ENCODE peak calls at places on chromosomes 6 and 20, in ten cellular contexts. One of them, this sample, is unnamed.

GRCh38 chr6:3026811-3027626 is 27.3 kb downstream of the NQO2 start:
- DNase-seq in stimulated activated naive CD8-positive, alpha-beta T cell treated with anti-CD3 and anti-CD28 coated beads, Interleukin-15, Interleukin-2, amounts not matched to agents 100 U/mL and 50 U/mL, for 24 hours: peak
- DNase-seq in neural crest cell: no peak
- DNase-seq in kidney: no peak
- DNase-seq in lower lobe of right lung: no peak
- DNase-seq in NCI-H524: no peak
- DNase-seq in coronary artery: no peak
- DNase-seq in central memory CD4-positive, alpha-beta T cell: peak
- DNase-seq in KBM-7: peak
- DNase-seq in GM03348: peak
- DNase-seq in this sample: no peak

GRCh38 chr6:33781105-33781975 is 7.6 kb downstream of the LEMD2 start:
- DNase-seq in stimulated activated naive CD8-positive, alpha-beta T cell treated with anti-CD3 and anti-CD28 coated beads, Interleukin-15, Interleukin-2, amounts not matched to agents 100 U/mL and 50 U/mL, for 24 hours: no peak
- DNase-seq in neural crest cell: no peak
- DNase-seq in kidney: no peak
- DNase-seq in lower lobe of right lung: no peak
- DNase-seq in NCI-H524: no peak
- DNase-seq in coronary artery: no peak
- DNase-seq in central memory CD4-positive, alpha-beta T cell: no peak
- DNase-seq in KBM-7: no peak
- DNase-seq in GM03348: peak
- DNase-seq in this sample: no peak

GRCh38 chr6:140572129-140572528 is 1197.7 kb upstream of the CITED2 start:
- DNase-seq in stimulated activated naive CD8-positive, alpha-beta T cell treated with anti-CD3 and anti-CD28 coated beads, Interleukin-15, Interleukin-2, amounts not matched to agents 100 U/mL and 50 U/mL, for 24 hours: no peak
- DNase-seq in neural crest cell: no peak
- DNase-seq in kidney: no peak
- DNase-seq in lower lobe of right lung: no peak
- DNase-seq in NCI-H524: no peak
- DNase-seq in coronary artery: no peak
- DNase-seq in central memory CD4-positive, alpha-beta T cell: no peak
- DNase-seq in KBM-7: peak
- DNase-seq in GM03348: peak
- DNase-seq in this sample: no peak

GRCh38 chr6:41895300-41896233 is at the start of gene USP49:
- DNase-seq in stimulated activated naive CD8-positive, alpha-beta T cell treated with anti-CD3 and anti-CD28 coated beads, Interleukin-15, Interleukin-2, amounts not matched to agents 100 U/mL and 50 U/mL, for 24 hours: peak
- DNase-seq in neural crest cell: peak
- DNase-seq in kidney: peak
- DNase-seq in lower lobe of right lung: peak
- DNase-seq in NCI-H524: peak
- DNase-seq in coronary artery: peak
- DNase-seq in central memory CD4-positive, alpha-beta T cell: peak
- DNase-seq in KBM-7: peak
- DNase-seq in GM03348: peak
- DNase-seq in this sample: peak

GRCh38 chr6:43575772-43576551 is at the start of the genes POLH and XPO5:
- DNase-seq in stimulated activated naive CD8-positive, alpha-beta T cell treated with anti-CD3 and anti-CD28 coated beads, Interleukin-15, Interleukin-2, amounts not matched to agents 100 U/mL and 50 U/mL, for 24 hours: peak
- DNase-seq in neural crest cell: peak
- DNase-seq in kidney: peak
- DNase-seq in lower lobe of right lung: peak
- DNase-seq in NCI-H524: peak
- DNase-seq in coronary artery: peak
- DNase-seq in central memory CD4-positive, alpha-beta T cell: peak
- DNase-seq in KBM-7: peak
- DNase-seq in GM03348: peak
- DNase-seq in this sample: peak

GRCh38 chr6:1856381-1856780 is 246.7 kb downstream of the FOXC1 start:
- DNase-seq in stimulated activated naive CD8-positive, alpha-beta T cell treated with anti-CD3 and anti-CD28 coated beads, Interleukin-15, Interleukin-2, amounts not matched to agents 100 U/mL and 50 U/mL, for 24 hours: no peak
- DNase-seq in neural crest cell: no peak
- DNase-seq in kidney: peak
- DNase-seq in lower lobe of right lung: no peak
- DNase-seq in NCI-H524: peak
- DNase-seq in coronary artery: no peak
- DNase-seq in central memory CD4-positive, alpha-beta T cell: no peak
- DNase-seq in KBM-7: no peak
- DNase-seq in GM03348: no peak
- DNase-seq in this sample: no peak

GRCh38 chr20:62367483-62368302 is 581 bp upstream of the LAMA5 start:
- DNase-seq in stimulated activated naive CD8-positive, alpha-beta T cell treated with anti-CD3 and anti-CD28 coated beads, Interleukin-15, Interleukin-2, amounts not matched to agents 100 U/mL and 50 U/mL, for 24 hours: peak
- DNase-seq in neural crest cell: no peak
- DNase-seq in kidney: peak
- DNase-seq in lower lobe of right lung: no peak
- DNase-seq in NCI-H524: peak
- DNase-seq in coronary artery: no peak
- DNase-seq in central memory CD4-positive, alpha-beta T cell: no peak
- DNase-seq in KBM-7: no peak
- DNase-seq in GM03348: no peak
- DNase-seq in this sample: peak

GRCh38 chr6:141925001-141925400 is 207.7 kb upstream of the GJE1 start:
- DNase-seq in stimulated activated naive CD8-positive, alpha-beta T cell treated with anti-CD3 and anti-CD28 coated beads, Interleukin-15, Interleukin-2, amounts not matched to agents 100 U/mL and 50 U/mL, for 24 hours: no peak
- DNase-seq in neural crest cell: no peak
- DNase-seq in kidney: no peak
- DNase-seq in lower lobe of right lung: no peak
- DNase-seq in NCI-H524: no peak
- DNase-seq in coronary artery: no peak
- DNase-seq in central memory CD4-positive, alpha-beta T cell: no peak
- DNase-seq in KBM-7: no peak
- DNase-seq in GM03348: peak
- DNase-seq in this sample: no peak

GRCh38 chr20:50111120-50111828 is 1.7 kb downstream of the UBE2V1 start:
- DNase-seq in stimulated activated naive CD8-positive, alpha-beta T cell treated with anti-CD3 and anti-CD28 coated beads, Interleukin-15, Interleukin-2, amounts not matched to agents 100 U/mL and 50 U/mL, for 24 hours: peak
- DNase-seq in neural crest cell: no peak
- DNase-seq in kidney: no peak
- DNase-seq in lower lobe of right lung: no peak
- DNase-seq in NCI-H524: no peak
- DNase-seq in coronary artery: no peak
- DNase-seq in central memory CD4-positive, alpha-beta T cell: no peak
- DNase-seq in KBM-7: no peak
- DNase-seq in GM03348: peak
- DNase-seq in this sample: no peak

GRCh38 chr20:10864076-10864672 is 190.4 kb upstream of the JAG1 start:
- DNase-seq in stimulated activated naive CD8-positive, alpha-beta T cell treated with anti-CD3 and anti-CD28 coated beads, Interleukin-15, Interleukin-2, amounts not matched to agents 100 U/mL and 50 U/mL, for 24 hours: no peak
- DNase-seq in neural crest cell: no peak
- DNase-seq in kidney: peak
- DNase-seq in lower lobe of right lung: peak
- DNase-seq in NCI-H524: no peak
- DNase-seq in coronary artery: no peak
- DNase-seq in central memory CD4-positive, alpha-beta T cell: no peak
- DNase-seq in KBM-7: no peak
- DNase-seq in GM03348: peak
- DNase-seq in this sample: no peak

GRCh38 chr6:53906103-53906502 is 111.3 kb downstream of the LRRC1 start:
- DNase-seq in stimulated activated naive CD8-positive, alpha-beta T cell treated with anti-CD3 and anti-CD28 coated beads, Interleukin-15, Interleukin-2, amounts not matched to agents 100 U/mL and 50 U/mL, for 24 hours: no peak
- DNase-seq in neural crest cell: no peak
- DNase-seq in kidney: no peak
- DNase-seq in lower lobe of right lung: no peak
- DNase-seq in NCI-H524: peak
- DNase-seq in coronary artery: no peak
- DNase-seq in central memory CD4-positive, alpha-beta T cell: no peak
- DNase-seq in KBM-7: no peak
- DNase-seq in GM03348: no peak
- DNase-seq in this sample: no peak

GRCh38 chr20:10110151-10110550 is 75.4 kb downstream of the ANKEF1 start:
- DNase-seq in stimulated activated naive CD8-positive, alpha-beta T cell treated with anti-CD3 and anti-CD28 coated beads, Interleukin-15, Interleukin-2, amounts not matched to agents 100 U/mL and 50 U/mL, for 24 hours: no peak
- DNase-seq in neural crest cell: no peak
- DNase-seq in kidney: no peak
- DNase-seq in lower lobe of right lung: no peak
- DNase-seq in NCI-H524: no peak
- DNase-seq in coronary artery: no peak
- DNase-seq in central memory CD4-positive, alpha-beta T cell: no peak
- DNase-seq in KBM-7: no peak
- DNase-seq in GM03348: no peak
- DNase-seq in this sample: no peak

This sample was measured in T47D.